ENCODE peak calls at places on chromosomes 5 and 9, in four cellular contexts. A, Y, I and W are unnamed samples.

GRCh38 chr9:16282216-16282615 is 588.3 kb downstream of the BNC2 start:
- DNase-seq in A (no peak), Y (no peak), I (peak), W (no peak)

GRCh38 chr9:77751341-77752091 is 103.4 kb upstream of the GNA14 start:
- DNase-seq in A (no peak), Y (no peak), I (peak), W (peak)

GRCh38 chr5:87190687-87191086 is 77.0 kb upstream of the RASA1 start:
- DNase-seq in A (no peak), Y (no peak), I (no peak), W (no peak)

GRCh38 chr5:13346401-13346800 is 598.1 kb downstream of the DNAH5 start:
- DNase-seq in A (no peak), Y (no peak), I (no peak), W (no peak)

GRCh38 chr5:174532453-174533126 is 191.8 kb upstream of the MSX2 start:
- DNase-seq in A (peak), Y (no peak), I (peak), W (peak)

GRCh38 chr5:67720162-67720772 is 495.3 kb upstream of the PIK3R1 start:
- DNase-seq in A (no peak), Y (no peak), I (no peak), W (no peak)

GRCh38 chr9:128863647-128864046 is 18.1 kb downstream of the KYAT1 start:
- DNase-seq in A (peak), Y (peak), I (peak), W (peak)

GRCh38 chr5:43802119-43802518 is 199.1 kb downstream of the NNT start:
- DNase-seq in A (no peak), Y (no peak), I (peak), W (no peak)

GRCh38 chr5:10653033-10653432 is 89.2 kb downstream of the ANKRD33B start:
- DNase-seq in A (no peak), Y (no peak), I (no peak), W (no peak)

GRCh38 chr9:17600962-17601593 is 22.2 kb downstream of the SH3GL2 start:
- DNase-seq in A (no peak), Y (no peak), I (peak), W (no peak)

GRCh38 chr5:136012041-136012804 is 16.6 kb upstream of the TGFBI start:
- DNase-seq in A (no peak), Y (no peak), I (peak), W (no peak)

GRCh38 chr5:82257729-82258128 is 20.4 kb downstream of the RPS23 start:
- DNase-seq in A (no peak), Y (no peak), I (no peak), W (no peak)

GRCh38 chr5:159336586-159337290 is 6.5 kb upstream of the IL12B start:
- DNase-seq in A (no peak), Y (no peak), I (no peak), W (no peak)

GRCh38 chr9:82447343-82447742 is 458.8 kb downstream of the SPATA31D1 start:
- DNase-seq in A (no peak), Y (no peak), I (no peak), W (no peak)

DNA sequence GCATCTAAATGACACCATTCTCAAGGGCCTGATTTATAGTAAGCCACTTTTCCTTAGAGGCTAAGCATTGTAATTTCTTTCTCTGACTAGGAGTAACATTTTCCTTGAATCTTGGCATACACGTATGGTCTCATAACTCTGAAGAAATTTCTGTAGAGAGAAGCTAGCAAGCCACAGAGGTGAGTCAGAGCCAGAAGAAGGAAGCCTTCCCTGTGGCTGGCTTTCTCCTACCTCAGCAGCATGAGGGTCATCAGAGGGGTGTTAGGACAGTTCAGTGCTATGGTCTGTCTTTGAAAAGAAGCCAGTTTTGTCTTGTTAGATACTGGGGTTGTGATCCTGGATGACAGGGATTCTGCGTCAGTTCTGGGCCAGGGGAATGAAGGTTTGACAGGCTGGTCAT is 3.2 kb downstream of the SNX30 start:
- DNase-seq in A (no peak), Y (no peak), I (peak), W (no peak)
- H3K27ac ChIP-seq in A (no peak), Y (no peak), I (peak), W (no peak)

DNA sequence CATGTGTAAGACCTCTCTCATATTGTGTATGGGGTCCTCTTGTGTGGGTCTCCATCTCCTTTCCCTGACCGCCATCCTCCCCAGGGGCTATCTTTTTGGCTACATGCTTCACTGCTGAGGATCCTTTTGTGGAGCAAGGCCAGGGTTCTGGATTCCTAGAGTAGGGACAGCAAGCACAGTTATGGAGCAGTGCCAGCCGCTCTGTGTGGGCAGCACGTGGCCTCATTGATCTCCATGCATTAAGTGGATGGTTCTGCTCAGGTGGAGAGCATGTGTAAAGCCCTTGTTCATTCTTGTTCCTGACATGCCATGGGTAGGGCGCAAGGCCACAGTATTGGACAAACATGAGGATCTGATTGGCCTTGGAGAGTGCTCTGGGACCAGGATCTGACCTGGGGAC is 8.9 kb downstream of the PHF2 start:
- DNase-seq in A (no peak), Y (peak), I (no peak), W (no peak)
- H3K27ac ChIP-seq in A (no peak), Y (no peak), I (no peak), W (no peak)

GRCh38 chr5:139862803-139863202 is 67.2 kb downstream of the PSD2 start:
- DNase-seq in A (no peak), Y (no peak), I (no peak), W (no peak)

GRCh38 chr5:139864716-139865483 is 69.3 kb downstream of the PSD2 start:
- DNase-seq in A (peak), Y (no peak), I (no peak), W (no peak)

GRCh38 chr5:139862313-139862712 is 66.7 kb downstream of the PSD2 start:
- DNase-seq in A (no peak), Y (no peak), I (peak), W (no peak)

GRCh38 chr5:139863361-139863760 is 67.8 kb downstream of the PSD2 start:
- DNase-seq in A (no peak), Y (no peak), I (peak), W (peak)

DNA sequence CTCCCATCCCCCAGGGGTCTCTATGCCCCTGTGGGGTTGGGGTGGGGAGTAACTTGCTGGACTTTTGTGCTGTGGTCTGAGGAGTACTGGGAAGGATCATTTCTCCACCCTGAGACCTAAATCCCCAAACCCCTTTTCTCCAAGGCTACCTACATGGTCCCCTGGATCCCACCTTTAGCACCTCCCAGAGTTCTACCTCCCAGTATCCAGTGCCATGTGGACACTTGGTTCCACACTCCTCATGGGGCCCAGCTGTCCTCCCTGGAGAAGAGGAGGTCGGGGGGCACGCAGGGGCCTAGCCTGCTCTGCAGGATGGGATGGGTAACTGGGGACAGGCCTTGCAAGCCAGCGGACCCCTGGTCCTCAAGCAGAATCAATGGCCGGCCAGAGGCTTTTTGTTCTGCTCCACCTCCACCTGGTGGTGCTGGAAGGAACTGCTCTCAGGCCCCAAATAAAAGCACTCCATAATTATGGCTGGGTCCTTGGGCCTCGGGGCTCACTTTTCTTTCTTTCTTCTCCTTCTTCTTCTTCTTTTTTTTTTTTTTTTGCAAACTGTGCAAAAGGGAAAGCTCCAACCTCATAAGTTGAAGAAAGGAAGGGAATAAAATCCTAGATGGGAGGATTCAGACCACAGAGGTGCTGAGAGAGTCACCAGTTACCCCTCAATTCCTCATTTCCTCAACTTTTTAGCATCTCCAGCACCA is 68.4 kb downstream of the PSD2 start:
- DNase-seq in A (peak), Y (peak), I (peak), W (peak)
- H3K27ac ChIP-seq in A (no peak), Y (no peak), I (no peak), W (no peak)

GRCh38 chr9:125538092-125538473 is 168.9 kb downstream of the MAPKAP1 start:
- DNase-seq in A (no peak), Y (no peak), I (peak), W (peak)

GRCh38 chr9:125540497-125540896 is 166.5 kb downstream of the MAPKAP1 start:
- DNase-seq in A (no peak), Y (no peak), I (peak), W (no peak)

GRCh38 chr9:125534934-125535701 is 171.9 kb downstream of the MAPKAP1 start:
- DNase-seq in A (no peak), Y (no peak), I (no peak), W (no peak)

GRCh38 chr9:125536184-125537152 is 170.5 kb downstream of the MAPKAP1 start:
- DNase-seq in A (no peak), Y (no peak), I (peak), W (no peak)

DNA sequence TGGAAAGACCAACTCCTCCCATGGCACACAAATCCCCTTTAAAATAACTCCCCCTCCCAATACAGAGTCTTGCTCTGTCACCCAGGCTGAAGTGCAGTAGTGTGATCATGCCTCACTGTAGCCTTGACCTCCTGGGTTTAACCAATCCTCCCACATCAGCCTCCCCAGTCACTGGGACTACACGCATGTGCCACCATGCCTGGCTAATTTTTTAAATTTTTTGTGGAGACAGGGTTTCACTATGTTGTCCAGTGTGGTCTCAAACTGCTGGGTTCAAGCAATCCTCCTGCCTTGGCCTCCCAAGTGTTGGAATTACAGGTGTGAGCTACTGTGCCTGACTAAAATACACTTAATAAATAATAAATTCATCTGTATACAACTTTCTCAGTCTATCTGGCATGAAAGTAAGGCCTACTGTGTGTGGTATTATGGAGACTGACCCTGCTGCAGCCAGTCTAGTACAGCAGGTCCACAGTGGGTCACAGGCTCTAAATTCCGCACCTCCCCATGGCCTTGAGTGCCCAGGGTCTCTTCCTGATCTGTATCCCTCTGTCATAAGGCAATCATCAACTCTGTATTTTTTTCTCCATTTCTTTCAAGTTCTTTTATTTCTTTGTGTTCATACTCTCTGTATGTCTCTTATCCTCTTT is 169.4 kb downstream of the MAPKAP1 start:
- DNase-seq in A (no peak), Y (no peak), I (no peak), W (no peak)
- H3K27ac ChIP-seq in A (peak), Y (no peak), I (peak), W (no peak)

DNA sequence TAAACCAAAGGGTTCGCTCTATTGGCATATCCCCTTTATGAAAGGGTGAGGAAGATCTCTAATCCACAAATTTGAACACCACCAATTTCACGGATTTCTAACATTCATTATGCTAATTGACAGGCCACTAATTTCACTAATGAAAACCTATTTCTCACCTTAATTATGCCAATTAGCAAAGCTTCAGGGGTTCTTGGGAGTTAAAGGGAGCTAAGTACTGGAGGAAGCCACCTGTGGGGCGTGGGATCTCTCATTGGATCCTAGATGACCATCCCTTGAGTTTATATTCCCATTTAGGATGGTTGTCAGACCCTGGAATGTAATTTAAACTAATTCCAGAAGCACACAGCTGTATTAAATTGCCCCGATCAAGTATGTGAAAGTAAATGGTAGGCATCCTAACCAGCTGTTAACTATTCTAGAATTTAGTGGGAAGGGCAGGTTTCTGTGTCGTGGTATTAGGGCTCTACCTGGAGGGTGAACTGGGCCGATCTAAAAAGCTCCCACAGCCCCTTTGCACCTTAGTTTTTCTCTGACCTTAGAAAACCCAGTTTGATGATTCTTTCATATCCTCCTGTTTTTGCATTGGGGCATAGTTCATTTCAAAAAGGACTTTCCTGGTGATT is 77.1 kb downstream of the C9orf152 start:
- DNase-seq in A (no peak), Y (no peak), I (no peak), W (no peak)
- H3K27ac ChIP-seq in A (no peak), Y (no peak), I (no peak), W (no peak)

GRCh38 chr5:72892846-72893245 is 63.0 kb upstream of the FCHO2 start:
- DNase-seq in A (no peak), Y (no peak), I (no peak), W (no peak)

GRCh38 chr5:72895758-72896157 is 60.1 kb upstream of the FCHO2 start:
- DNase-seq in A (no peak), Y (no peak), I (peak), W (no peak)
- H3K27ac ChIP-seq in A (no peak), Y (no peak), I (no peak), W (no peak)

DNA sequence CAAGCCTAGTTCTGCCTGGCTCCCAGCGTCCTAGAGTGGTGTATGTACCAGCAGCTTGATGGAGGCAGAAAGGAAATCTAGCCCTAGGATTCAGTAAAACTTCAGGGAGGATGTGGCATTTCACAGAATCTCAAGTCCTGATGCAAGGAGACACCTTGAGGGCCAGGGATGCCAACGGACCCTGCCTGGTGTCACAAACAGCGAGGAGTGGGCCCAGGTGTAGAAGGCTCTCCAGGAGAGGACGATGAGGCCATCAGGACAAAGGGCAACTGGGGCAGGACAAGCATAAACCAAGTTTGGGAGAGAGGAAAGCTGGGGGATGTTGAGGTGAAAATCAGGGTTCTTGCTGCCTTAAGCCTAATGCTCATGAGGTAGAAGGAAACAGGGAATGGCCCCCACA is 82.1 kb upstream of the SLC25A51 start:
- DNase-seq in A (no peak), Y (no peak), I (no peak), W (no peak)
- H3K27ac ChIP-seq in A (no peak), Y (no peak), I (no peak), W (peak)